ENCODE peak calls at places on chromosome 20, in seven cellular contexts. V is NCI-H1105, M is neural progenitor cell, B is HT1080, W is left ventricle myocardium inferior, D is AG09309, Q is GM03348. O is an unnamed sample.

GRCh38 chr20:2206957-2207769 is 88.6 kb upstream of the TGM3 start:
- DNase-seq in M (peak), V (peak), Q (peak), W (peak), D (peak), B (peak), O (no peak)

GRCh38 chr20:50915424-50915823 is 15.8 kb downstream of the ADNP start:
- DNase-seq in V (no peak), B (peak), M (no peak), D (no peak), W (no peak), Q (peak), O (no peak)

GRCh38 chr20:63860325-63861051 is 810 bp upstream of the ABHD16B start:
- DNase-seq in V (no peak), M (no peak), Q (no peak), W (no peak), D (no peak), B (no peak), O (no peak)

GRCh38 chr20:37160683-37161082 is 18.4 kb upstream of the RPN2 start:
- DNase-seq in M (no peak), B (no peak), Q (no peak), D (no peak), V (no peak), W (no peak), O (no peak)

GRCh38 chr20:52847029-52847660 is 125.0 kb upstream of the TSHZ2 start:
- DNase-seq in V (no peak), D (no peak), W (no peak), Q (no peak), M (no peak), B (no peak), O (no peak)

GRCh38 chr20:50734730-50735679 is 3.6 kb downstream of the PARD6B start:
- DNase-seq in M (no peak), W (no peak), B (no peak), V (no peak), D (no peak), Q (no peak), O (no peak)

GRCh38 chr20:38776363-38776762 is 28.1 kb downstream of the ACTR5 start:
- DNase-seq in D (no peak), V (no peak), M (no peak), Q (no peak), B (no peak), W (no peak), O (no peak)

GRCh38 chr20:41587523-41587922 is 30.7 kb downstream of the CHD6 start:
- DNase-seq in V (no peak), W (no peak), Q (no peak), M (no peak), B (no peak), D (no peak), O (no peak)

GRCh38 chr20:38133680-38134426 is 31.2 kb downstream of the TGM2 start:
- DNase-seq in W (no peak), M (no peak), B (no peak), Q (no peak), D (no peak), V (no peak), O (no peak)

GRCh38 chr20:58251979-58252591 is 23.6 kb upstream of the ANKRD60 start:
- DNase-seq in Q (peak), D (peak), V (no peak), B (peak), W (no peak), M (no peak), O (peak)

GRCh38 chr20:3354247-3354646 is 53.2 kb downstream of the DNAAF9 start:
- DNase-seq in D (no peak), V (no peak), W (no peak), Q (no peak), M (no peak), B (no peak), O (no peak)

GRCh38 chr20:63686492-63687321 is 9.7 kb upstream of the TNFRSF6B start:
- DNase-seq in Q (peak), W (peak), V (no peak), M (peak), B (peak), D (peak), O (no peak)

GRCh38 chr20:44074252-44075151 is 112.5 kb downstream of the JPH2 start:
- DNase-seq in Q (peak), W (peak), V (peak), M (no peak), D (no peak), B (peak), O (no peak)

GRCh38 chr20:43914697-43915208 is at the start of gene TOX2:
- DNase-seq in V (peak), W (peak), Q (peak), B (no peak), M (peak), D (no peak), O (no peak)

GRCh38 chr20:21615617-21616080 is 89.8 kb upstream of the PAX1 start:
- DNase-seq in D (peak), V (peak), M (peak), W (peak), Q (peak), B (peak), O (no peak)

GRCh38 chr20:60446273-60447111 is 488.3 kb downstream of the CDH26 start:
- DNase-seq in D (no peak), V (no peak), M (no peak), Q (no peak), B (no peak), W (no peak), O (no peak)

GRCh38 chr20:46670585-46671584 is 18.4 kb downstream of the TP53RK start:
- DNase-seq in D (no peak), W (no peak), Q (no peak), M (no peak), B (no peak), V (peak), O (no peak)

GRCh38 chr20:38692436-38693411 is 31.6 kb upstream of the SLC32A1 start:
- DNase-seq in Q (peak), B (peak), V (no peak), D (no peak), M (peak), W (peak), O (no peak)

GRCh38 chr20:45322952-45323383 is 14.9 kb upstream of the MATN4 start:
- DNase-seq in D (no peak), V (no peak), B (no peak), M (no peak), W (peak), Q (no peak), O (no peak)

GRCh38 chr20:57522380-57522973 is 2.5 kb downstream of the CTCFL start:
- DNase-seq in Q (no peak), V (no peak), W (no peak), M (no peak), B (no peak), D (no peak), O (no peak)

GRCh38 chr20:49508435-49509199 is 26.1 kb upstream of the KCNB1 start:
- DNase-seq in D (peak), M (peak), Q (peak), V (peak), W (no peak), B (peak), O (no peak)

GRCh38 chr20:44392776-44393607 is 37.5 kb downstream of the HNF4A start:
- DNase-seq in W (no peak), B (no peak), Q (no peak), M (no peak), V (no peak), D (no peak), O (no peak)

GRCh38 chr20:21808863-21809664 is 103.6 kb downstream of the PAX1 start:
- DNase-seq in D (no peak), V (no peak), B (peak), W (peak), M (peak), Q (peak), O (no peak)

GRCh38 chr20:23782366-23782983 is 31.7 kb upstream of the CST1 start:
- DNase-seq in B (peak), D (no peak), V (no peak), Q (peak), W (no peak), M (peak), O (no peak)

GRCh38 chr20:44650777-44651493 is 564 bp downstream of the ADA start:
- DNase-seq in D (no peak), V (no peak), Q (peak), B (no peak), M (no peak), W (peak), O (no peak)

GRCh38 chr20:63295422-63295821 is 2.4 kb downstream of the COL20A1 start:
- DNase-seq in V (no peak), W (no peak), M (no peak), D (no peak), B (no peak), Q (no peak), O (no peak)

GRCh38 chr20:62030834-62031434 is 34.7 kb downstream of the TAF4 start:
- DNase-seq in W (no peak), B (no peak), Q (no peak), M (no peak), D (no peak), V (no peak), O (no peak)

GRCh38 chr20:55555075-55555650 is 450.2 kb downstream of the CBLN4 start:
- DNase-seq in B (no peak), Q (no peak), D (no peak), V (no peak), W (no peak), M (no peak), O (no peak)

GRCh38 chr20:4809707-4810106 is 88.0 kb downstream of the PRND start:
- DNase-seq in D (no peak), M (no peak), V (peak), W (no peak), Q (no peak), B (no peak), O (no peak)

GRCh38 chr20:63116412-63117106 is 99.4 kb downstream of the YTHDF1 start:
- DNase-seq in V (no peak), D (no peak), Q (peak), M (peak), B (no peak), W (no peak), O (no peak)

GRCh38 chr20:58271596-58272460 is 37.7 kb upstream of the RAB22A start:
- DNase-seq in D (no peak), V (peak), W (no peak), B (no peak), Q (no peak), M (no peak), O (no peak)

GRCh38 chr20:4896119-4896700 is 105.1 kb downstream of the SLC23A2 start:
- DNase-seq in V (no peak), B (no peak), Q (no peak), W (no peak), M (peak), D (no peak), O (no peak)

O was measured in BJ.